ENCODE peak calls at places on chromosomes 4 and X, in six cellular contexts. T, E, O, N, L and W are unnamed samples.

GRCh38 chr4:59553739-59554126 is 1646.4 kb upstream of the ADGRL3 start:
- DNase-seq in T (no peak), E (peak), O (peak), N (no peak), L (peak), W (no peak)

GRCh38 chr4:40321671-40322131 is 13.4 kb upstream of the CHRNA9 start:
- DNase-seq in T (no peak), E (peak), O (no peak), N (peak), L (peak), W (no peak)

GRCh38 chrX:2854918-2855317 is 26.2 kb downstream of the GYG2 start:
- DNase-seq in T (no peak), E (no peak), O (no peak), N (no peak), L (no peak), W (no peak)

GRCh38 chr4:114976901-114977300 is 136.5 kb downstream of the NDST4 start:
- DNase-seq in T (no peak), E (no peak), O (no peak), N (no peak), L (no peak), W (no peak)

GRCh38 chr4:159268607-159269006 is 165.7 kb downstream of the RAPGEF2 start:
- DNase-seq in T (peak), E (no peak), O (no peak), N (no peak), L (no peak), W (no peak)

GRCh38 chrX:16458208-16458607 is 191.8 kb upstream of the S100G start:
- DNase-seq in T (no peak), E (no peak), O (no peak), N (no peak), L (no peak), W (no peak)

GRCh38 chr4:111283066-111283677 is 660.3 kb upstream of the PITX2 start:
- DNase-seq in T (no peak), E (peak), O (peak), N (peak), L (peak), W (no peak)

GRCh38 chr4:117900832-117901231 is 133.5 kb upstream of the NDST3 start:
- DNase-seq in T (no peak), E (no peak), O (peak), N (no peak), L (no peak), W (no peak)

GRCh38 chr4:186940476-186940875 is 216.8 kb upstream of the FAT1 start:
- DNase-seq in T (no peak), E (no peak), O (no peak), N (no peak), L (no peak), W (no peak)

GRCh38 chr4:110480031-110480549 is 4.1 kb downstream of the ENPEP start:
- DNase-seq in T (no peak), E (peak), O (no peak), N (no peak), L (no peak), W (no peak)

GRCh38 chr4:31458813-31459212 is 738.6 kb downstream of the PCDH7 start:
- DNase-seq in T (no peak), E (peak), O (no peak), N (no peak), L (no peak), W (no peak)

GRCh38 chr4:48022192-48022799 is 5.7 kb downstream of the NIPAL1 start:
- DNase-seq in T (no peak), E (no peak), O (no peak), N (no peak), L (no peak), W (no peak)

GRCh38 chrX:149937881-149938426 is 337 bp downstream of the EOLA2 start:
- DNase-seq in T (peak), E (peak), O (peak), N (no peak), L (peak), W (no peak)

GRCh38 chr4:128524311-128524710 is 236.7 kb upstream of the PGRMC2 start:
- DNase-seq in T (no peak), E (peak), O (peak), N (no peak), L (no peak), W (no peak)